ENCODE peak calls at places on chromosomes 4 and X, in four cellular contexts. One of them, this sample, is unnamed.

GRCh38 chr4:16225681-16225995 is 633 bp downstream of the TAPT1 start:
- DNase-seq in OCI-LY7: no peak
- DNase-seq in Peyer's patch: no peak
- DNase-seq in MM.1S: no peak
- DNase-seq in this sample: no peak

GRCh38 chrX:75156537-75156945 is 458 bp upstream of the ABCB7 start:
- DNase-seq in Peyer's patch: no peak
- DNase-seq in OCI-LY7: no peak
- DNase-seq in MM.1S: no peak
- DNase-seq in this sample: peak

GRCh38 chr4:176492648-176493302 is 173.0 kb downstream of the SPCS3 start:
- DNase-seq in OCI-LY7: no peak
- DNase-seq in MM.1S: peak
- DNase-seq in Peyer's patch: no peak
- DNase-seq in this sample: peak

GRCh38 chr4:55358668-55359067 is 12.6 kb downstream of the SRD5A3 start:
- DNase-seq in OCI-LY7: peak
- DNase-seq in Peyer's patch: no peak
- DNase-seq in MM.1S: no peak
- DNase-seq in this sample: peak

GRCh38 chrX:9749141-9749540 is 16.5 kb downstream of the GPR143 start:
- DNase-seq in Peyer's patch: no peak
- DNase-seq in MM.1S: no peak
- DNase-seq in OCI-LY7: no peak
- DNase-seq in this sample: no peak

GRCh38 chrX:46260502-46260901 is 284.7 kb downstream of the ZNF674 start:
- DNase-seq in MM.1S: no peak
- DNase-seq in Peyer's patch: no peak
- DNase-seq in OCI-LY7: no peak
- DNase-seq in this sample: no peak

GRCh38 chr4:55396305-55397023 is 707 bp downstream of the TMEM165 start:
- DNase-seq in Peyer's patch: peak
- DNase-seq in MM.1S: peak
- DNase-seq in OCI-LY7: peak
- DNase-seq in this sample: peak

GRCh38 chr4:2867758-2868491 is 24.3 kb downstream of the ADD1 start:
- DNase-seq in MM.1S: no peak
- DNase-seq in Peyer's patch: no peak
- DNase-seq in OCI-LY7: no peak
- DNase-seq in this sample: no peak

GRCh38 chr4:65139998-65140397 is 530.3 kb downstream of the EPHA5 start:
- DNase-seq in Peyer's patch: no peak
- DNase-seq in OCI-LY7: no peak
- DNase-seq in MM.1S: peak
- DNase-seq in this sample: no peak

GRCh38 chrX:120244735-120245498 is 5.7 kb upstream of the ZBTB33 start:
- DNase-seq in MM.1S: peak
- DNase-seq in Peyer's patch: peak
- DNase-seq in OCI-LY7: peak
- DNase-seq in this sample: peak

GRCh38 chr4:186829740-186830449 is 106.2 kb upstream of the FAT1 start:
- DNase-seq in Peyer's patch: no peak
- DNase-seq in OCI-LY7: no peak
- DNase-seq in MM.1S: peak
- DNase-seq in this sample: peak

GRCh38 chr4:145132521-145133098 is 34.5 kb downstream of the ABCE1 start:
- DNase-seq in OCI-LY7: peak
- DNase-seq in MM.1S: no peak
- DNase-seq in Peyer's patch: no peak
- DNase-seq in this sample: peak

GRCh38 chr4:67291639-67292038 is 253.7 kb downstream of the CENPC start:
- DNase-seq in Peyer's patch: no peak
- DNase-seq in OCI-LY7: no peak
- DNase-seq in MM.1S: no peak
- DNase-seq in this sample: no peak

GRCh38 chrX:39477438-39478120 is 620.2 kb downstream of the BCOR start:
- DNase-seq in Peyer's patch: no peak
- DNase-seq in MM.1S: no peak
- DNase-seq in OCI-LY7: no peak
- DNase-seq in this sample: peak

GRCh38 chrX:110082156-110082555 is 79.2 kb downstream of the TMEM164 start:
- DNase-seq in Peyer's patch: no peak
- DNase-seq in MM.1S: no peak
- DNase-seq in OCI-LY7: no peak
- DNase-seq in this sample: no peak

GRCh38 chr4:30847157-30847556 is 127.0 kb downstream of the PCDH7 start:
- DNase-seq in OCI-LY7: no peak
- DNase-seq in MM.1S: no peak
- DNase-seq in Peyer's patch: no peak
- DNase-seq in this sample: no peak

GRCh38 chr4:31768756-31769155 is 1048.6 kb downstream of the PCDH7 start:
- DNase-seq in MM.1S: no peak
- DNase-seq in OCI-LY7: no peak
- DNase-seq in Peyer's patch: no peak
- DNase-seq in this sample: no peak

GRCh38 chr4:11014199-11014598 is 329.6 kb upstream of the CLNK start:
- DNase-seq in OCI-LY7: no peak
- DNase-seq in Peyer's patch: no peak
- DNase-seq in MM.1S: no peak
- DNase-seq in this sample: no peak

GRCh38 chr4:86108834-86109233 is 251.0 kb downstream of the MAPK10 start:
- DNase-seq in Peyer's patch: no peak
- DNase-seq in OCI-LY7: no peak
- DNase-seq in MM.1S: no peak
- DNase-seq in this sample: no peak

GRCh38 chr4:8607603-8608481 is 15.3 kb downstream of the CPZ start:
- DNase-seq in MM.1S: peak
- DNase-seq in Peyer's patch: no peak
- DNase-seq in OCI-LY7: peak
- DNase-seq in this sample: peak

GRCh38 chr4:146121757-146122156 is 53.8 kb upstream of the LSM6 start:
- DNase-seq in Peyer's patch: no peak
- DNase-seq in MM.1S: no peak
- DNase-seq in OCI-LY7: no peak
- DNase-seq in this sample: no peak

GRCh38 chr4:110510955-110511544 is 35.1 kb downstream of the ENPEP start:
- DNase-seq in Peyer's patch: no peak
- DNase-seq in MM.1S: peak
- DNase-seq in OCI-LY7: peak
- DNase-seq in this sample: peak

GRCh38 chr4:75995727-75996126 is 5.0 kb upstream of the SDAD1 start:
- DNase-seq in OCI-LY7: peak
- DNase-seq in MM.1S: peak
- DNase-seq in Peyer's patch: no peak
- DNase-seq in this sample: peak

GRCh38 chr4:61556277-61556676 is 356.2 kb downstream of the ADGRL3 start:
- DNase-seq in MM.1S: no peak
- DNase-seq in OCI-LY7: no peak
- DNase-seq in Peyer's patch: no peak
- DNase-seq in this sample: no peak

GRCh38 chrX:142686206-142686605 is 339.5 kb upstream of the SPANXN4 start:
- DNase-seq in Peyer's patch: no peak
- DNase-seq in OCI-LY7: no peak
- DNase-seq in MM.1S: no peak
- DNase-seq in this sample: no peak

GRCh38 chrX:120419465-120419864 is 49.6 kb downstream of the LAMP2 start:
- DNase-seq in OCI-LY7: peak
- DNase-seq in MM.1S: peak
- DNase-seq in Peyer's patch: peak
- DNase-seq in this sample: peak

GRCh38 chrX:31603411-31604120 is 531.7 kb upstream of the FTHL17 start:
- DNase-seq in Peyer's patch: no peak
- DNase-seq in OCI-LY7: no peak
- DNase-seq in MM.1S: no peak
- DNase-seq in this sample: no peak

GRCh38 chr4:94126669-94127068 is 81.0 kb upstream of the SMARCAD1 start:
- DNase-seq in MM.1S: peak
- DNase-seq in Peyer's patch: no peak
- DNase-seq in OCI-LY7: no peak
- DNase-seq in this sample: no peak

GRCh38 chr4:73589887-73590801 is 30.1 kb downstream of the RASSF6 start:
- DNase-seq in MM.1S: peak
- DNase-seq in Peyer's patch: no peak
- DNase-seq in OCI-LY7: peak
- DNase-seq in this sample: peak

GRCh38 chr4:53782468-53782865 is 191.2 kb upstream of the LNX1 start:
- DNase-seq in Peyer's patch: no peak
- DNase-seq in OCI-LY7: no peak
- DNase-seq in MM.1S: no peak
- DNase-seq in this sample: no peak

GRCh38 chr4:15906024-15906443 is 32.5 kb downstream of the FGFBP1 start:
- DNase-seq in MM.1S: no peak
- DNase-seq in Peyer's patch: no peak
- DNase-seq in OCI-LY7: no peak
- DNase-seq in this sample: peak

GRCh38 chrX:130082244-130083106 is 27.8 kb downstream of the ELF4 start:
- DNase-seq in OCI-LY7: peak
- DNase-seq in MM.1S: peak
- DNase-seq in Peyer's patch: peak
- DNase-seq in this sample: peak

GRCh38 chr4:83212041-83212851 is 72.4 kb downstream of the COQ2 start:
- DNase-seq in OCI-LY7: peak
- DNase-seq in Peyer's patch: peak
- DNase-seq in MM.1S: peak
- DNase-seq in this sample: peak

GRCh38 chr4:8652181-8653078 is 59.9 kb downstream of the CPZ start:
- DNase-seq in OCI-LY7: no peak
- DNase-seq in MM.1S: no peak
- DNase-seq in Peyer's patch: no peak
- DNase-seq in this sample: no peak

DNA sequence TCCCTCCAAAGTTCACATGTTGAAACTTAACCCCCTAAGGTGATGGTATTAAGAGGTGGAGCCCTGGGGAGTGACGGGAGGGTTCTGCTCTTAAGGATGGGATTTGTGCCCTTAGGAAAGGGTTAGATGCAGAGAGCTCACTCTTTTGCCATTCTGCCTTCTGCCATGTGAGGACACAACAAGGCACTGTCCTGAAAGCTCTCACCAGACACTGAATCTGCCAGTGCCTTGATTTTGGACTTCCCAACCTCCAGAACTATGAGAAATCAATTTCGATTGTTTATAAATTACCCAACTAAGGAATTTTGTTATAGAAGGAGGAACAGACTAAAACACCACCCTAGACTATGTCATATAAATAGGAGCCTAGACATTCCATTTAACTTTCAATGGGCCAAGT is 11.7 kb downstream of the LRP2BP start:
- DNase-seq in Peyer's patch: no peak
- DNase-seq in OCI-LY7: no peak
- DNase-seq in MM.1S: no peak
- DNase-seq in this sample: no peak
- H3K4me3 ChIP-seq in Peyer's patch: no peak
- H3K4me3 ChIP-seq in OCI-LY7: no peak
- H3K4me3 ChIP-seq in MM.1S: no peak
- H3K4me3 ChIP-seq in this sample: no peak

GRCh38 chr4:37381040-37381668 is 136.6 kb downstream of the NWD2 start:
- DNase-seq in MM.1S: no peak
- DNase-seq in Peyer's patch: no peak
- DNase-seq in OCI-LY7: no peak
- DNase-seq in this sample: no peak
- TF ChIP-seq CTCF in MM.1S: no peak
- TF ChIP-seq CTCF in Peyer's patch: no peak
- TF ChIP-seq CTCF in OCI-LY7: no peak
- TF ChIP-seq CTCF in this sample: no peak

GRCh38 chr4:22874334-22874912 is 181.7 kb downstream of the GBA3 start:
- DNase-seq in OCI-LY7: no peak
- DNase-seq in MM.1S: no peak
- DNase-seq in Peyer's patch: no peak
- DNase-seq in this sample: no peak
- H3K4me3 ChIP-seq in OCI-LY7: no peak
- H3K4me3 ChIP-seq in MM.1S: no peak
- H3K4me3 ChIP-seq in Peyer's patch: no peak
- H3K4me3 ChIP-seq in this sample: no peak

GRCh38 chr4:946103-946450 is 13.8 kb downstream of the TMEM175 start:
- DNase-seq in MM.1S: no peak
- DNase-seq in Peyer's patch: no peak
- DNase-seq in OCI-LY7: no peak
- DNase-seq in this sample: no peak
- TF ChIP-seq CTCF in MM.1S: no peak
- TF ChIP-seq CTCF in Peyer's patch: no peak
- TF ChIP-seq CTCF in OCI-LY7: no peak
- TF ChIP-seq CTCF in this sample: no peak

DNA sequence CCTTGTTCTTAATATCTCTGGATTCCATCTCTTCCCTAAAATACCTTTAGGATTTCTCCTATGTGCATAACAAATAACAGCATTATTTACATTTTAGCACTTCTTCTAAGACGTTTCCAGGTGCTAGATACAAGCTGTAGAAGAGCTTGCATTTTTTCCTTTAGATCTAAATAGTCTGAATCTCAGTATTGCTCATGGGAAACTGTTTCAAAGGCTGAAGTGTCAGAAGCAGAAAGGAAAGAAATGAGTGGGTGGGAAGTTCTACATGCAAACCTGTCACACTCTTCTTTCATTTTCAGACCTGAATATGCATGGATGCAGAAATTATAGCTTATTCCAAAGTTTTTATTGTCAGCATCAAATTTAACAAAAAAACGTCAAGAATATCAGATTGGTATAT is 41.8 kb downstream of the FGF13 start:
- DNase-seq in OCI-LY7: no peak
- DNase-seq in Peyer's patch: no peak
- DNase-seq in MM.1S: no peak
- DNase-seq in this sample: no peak
- H3K4me3 ChIP-seq in OCI-LY7: no peak
- H3K4me3 ChIP-seq in Peyer's patch: no peak
- H3K4me3 ChIP-seq in MM.1S: no peak
- H3K4me3 ChIP-seq in this sample: no peak

GRCh38 chr4:100114909-100115308 is 75.4 kb downstream of the DDIT4L start:
- DNase-seq in MM.1S: no peak
- DNase-seq in Peyer's patch: no peak
- DNase-seq in OCI-LY7: no peak
- DNase-seq in this sample: no peak

GRCh38 chr4:100113732-100114131 is 76.5 kb downstream of the DDIT4L start:
- DNase-seq in MM.1S: no peak
- DNase-seq in Peyer's patch: no peak
- DNase-seq in OCI-LY7: no peak
- DNase-seq in this sample: no peak

GRCh38 chr4:100118213-100118612 is 72.1 kb downstream of the DDIT4L start:
- DNase-seq in Peyer's patch: no peak
- DNase-seq in MM.1S: no peak
- DNase-seq in OCI-LY7: no peak
- DNase-seq in this sample: no peak

DNA sequence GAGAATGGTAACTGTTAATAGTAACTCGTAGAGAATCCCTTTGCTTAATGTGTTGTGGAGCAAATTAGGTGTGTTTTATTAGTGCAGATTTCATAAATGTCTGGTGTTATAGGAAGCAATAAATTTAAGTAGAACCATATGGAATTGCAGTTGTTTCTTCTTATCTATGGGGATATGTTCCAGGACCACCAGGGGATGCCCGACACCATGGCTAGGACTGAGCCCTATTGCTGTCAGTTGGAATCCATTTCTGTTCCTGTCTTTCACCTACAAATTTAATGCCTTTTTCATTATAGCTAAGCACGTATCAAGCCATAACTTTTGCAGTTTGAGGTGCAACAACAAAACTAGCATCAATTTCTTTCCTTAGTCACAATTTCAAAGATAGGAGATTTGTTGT is 72.5 kb downstream of the DDIT4L start:
- DNase-seq in MM.1S: no peak
- DNase-seq in Peyer's patch: no peak
- DNase-seq in OCI-LY7: no peak
- DNase-seq in this sample: peak
- TF ChIP-seq CTCF in MM.1S: no peak
- TF ChIP-seq CTCF in Peyer's patch: no peak
- TF ChIP-seq CTCF in OCI-LY7: no peak
- TF ChIP-seq CTCF in this sample: peak

This sample was measured in GM12865.